ENCODE peak calls at places on chromosomes 1 and 21, in ten cellular contexts. One of them, this sample, is unnamed.

GRCh38 chr1:236774926-236775325 is 20.2 kb upstream of the MTR start:
- DNase-seq in NCI-H1694: no peak
- DNase-seq in stimulated activated CD4-positive, alpha-beta T cell treated with anti-CD3 and anti-CD28 coated beads, Interleukin-1b, Interleukin-23, amount 100 ng/mL, for 1 hour: no peak
- DNase-seq in CD8-positive, alpha-beta T cell: no peak
- DNase-seq in sciatic nerve: no peak
- DNase-seq in activated naive CD8-positive, alpha-beta T cell treated with anti-CD3 and anti-CD28 coated beads for 36 hours: no peak
- DNase-seq in AG08395: peak; percentile 25
- DNase-seq in testis: no peak
- DNase-seq in COR-L47: no peak
- DNase-seq in nephron progenitor cell: no peak
- DNase-seq in this sample: no peak

GRCh38 chr1:160058087-160058486 is 11.9 kb downstream of the KCNJ10 start:
- DNase-seq in CD8-positive, alpha-beta T cell: no peak
- DNase-seq in COR-L47: no peak
- DNase-seq in testis: no peak
- DNase-seq in NCI-H1694: no peak
- DNase-seq in activated naive CD8-positive, alpha-beta T cell treated with anti-CD3 and anti-CD28 coated beads for 36 hours: no peak
- DNase-seq in AG08395: peak; percentile 14
- DNase-seq in sciatic nerve: no peak
- DNase-seq in nephron progenitor cell: no peak
- DNase-seq in stimulated activated CD4-positive, alpha-beta T cell treated with anti-CD3 and anti-CD28 coated beads, Interleukin-1b, Interleukin-23, amount 100 ng/mL, for 1 hour: no peak
- DNase-seq in this sample: no peak

GRCh38 chr1:59766463-59766862 is 48.3 kb upstream of the HOOK1 start:
- DNase-seq in NCI-H1694: no peak
- DNase-seq in sciatic nerve: no peak
- DNase-seq in stimulated activated CD4-positive, alpha-beta T cell treated with anti-CD3 and anti-CD28 coated beads, Interleukin-1b, Interleukin-23, amount 100 ng/mL, for 1 hour: no peak
- DNase-seq in testis: no peak
- DNase-seq in AG08395: no peak
- DNase-seq in CD8-positive, alpha-beta T cell: no peak
- DNase-seq in nephron progenitor cell: no peak
- DNase-seq in activated naive CD8-positive, alpha-beta T cell treated with anti-CD3 and anti-CD28 coated beads for 36 hours: no peak
- DNase-seq in COR-L47: no peak
- DNase-seq in this sample: no peak

GRCh38 chr1:149848340-149848771 is 51.0 kb upstream of the BOLA1 start:
- DNase-seq in nephron progenitor cell: no peak
- DNase-seq in NCI-H1694: no peak
- DNase-seq in testis: no peak
- DNase-seq in sciatic nerve: peak; percentile 26
- DNase-seq in activated naive CD8-positive, alpha-beta T cell treated with anti-CD3 and anti-CD28 coated beads for 36 hours: no peak
- DNase-seq in CD8-positive, alpha-beta T cell: no peak
- DNase-seq in COR-L47: no peak
- DNase-seq in stimulated activated CD4-positive, alpha-beta T cell treated with anti-CD3 and anti-CD28 coated beads, Interleukin-1b, Interleukin-23, amount 100 ng/mL, for 1 hour: no peak
- DNase-seq in AG08395: no peak
- DNase-seq in this sample: no peak

GRCh38 chr1:23691499-23692307 is at the start of gene RPL11:
- DNase-seq in testis: peak; percentile 98
- DNase-seq in activated naive CD8-positive, alpha-beta T cell treated with anti-CD3 and anti-CD28 coated beads for 36 hours: peak; percentile 87
- DNase-seq in COR-L47: peak; percentile 95
- DNase-seq in NCI-H1694: peak; percentile 92
- DNase-seq in AG08395: peak; percentile 97
- DNase-seq in nephron progenitor cell: peak; percentile 85
- DNase-seq in CD8-positive, alpha-beta T cell: peak; percentile 73
- DNase-seq in sciatic nerve: peak; percentile 94
- DNase-seq in stimulated activated CD4-positive, alpha-beta T cell treated with anti-CD3 and anti-CD28 coated beads, Interleukin-1b, Interleukin-23, amount 100 ng/mL, for 1 hour: peak; percentile 67
- DNase-seq in this sample: peak; percentile 96

GRCh38 chr1:31792116-31792515 is 23.7 kb downstream of the SPOCD1 start:
- DNase-seq in stimulated activated CD4-positive, alpha-beta T cell treated with anti-CD3 and anti-CD28 coated beads, Interleukin-1b, Interleukin-23, amount 100 ng/mL, for 1 hour: no peak
- DNase-seq in AG08395: no peak
- DNase-seq in nephron progenitor cell: no peak
- DNase-seq in COR-L47: no peak
- DNase-seq in sciatic nerve: peak; percentile 51
- DNase-seq in testis: no peak
- DNase-seq in activated naive CD8-positive, alpha-beta T cell treated with anti-CD3 and anti-CD28 coated beads for 36 hours: no peak
- DNase-seq in CD8-positive, alpha-beta T cell: no peak
- DNase-seq in NCI-H1694: no peak
- DNase-seq in this sample: peak; percentile 39

GRCh38 chr1:219716611-219717114 is 103.8 kb upstream of the ZC3H11B start:
- DNase-seq in testis: no peak
- DNase-seq in stimulated activated CD4-positive, alpha-beta T cell treated with anti-CD3 and anti-CD28 coated beads, Interleukin-1b, Interleukin-23, amount 100 ng/mL, for 1 hour: no peak
- DNase-seq in activated naive CD8-positive, alpha-beta T cell treated with anti-CD3 and anti-CD28 coated beads for 36 hours: no peak
- DNase-seq in NCI-H1694: no peak
- DNase-seq in nephron progenitor cell: no peak
- DNase-seq in sciatic nerve: no peak
- DNase-seq in AG08395: no peak
- DNase-seq in CD8-positive, alpha-beta T cell: no peak
- DNase-seq in COR-L47: no peak
- DNase-seq in this sample: no peak

GRCh38 chr1:234702342-234703000 is 92.5 kb upstream of the IRF2BP2 start:
- DNase-seq in testis: peak; percentile 59
- DNase-seq in sciatic nerve: no peak
- DNase-seq in stimulated activated CD4-positive, alpha-beta T cell treated with anti-CD3 and anti-CD28 coated beads, Interleukin-1b, Interleukin-23, amount 100 ng/mL, for 1 hour: no peak
- DNase-seq in CD8-positive, alpha-beta T cell: no peak
- DNase-seq in NCI-H1694: no peak
- DNase-seq in activated naive CD8-positive, alpha-beta T cell treated with anti-CD3 and anti-CD28 coated beads for 36 hours: no peak
- DNase-seq in AG08395: no peak
- DNase-seq in COR-L47: no peak
- DNase-seq in nephron progenitor cell: no peak
- DNase-seq in this sample: no peak

GRCh38 chr1:239647964-239648632 is 261.7 kb downstream of the CHRM3 start:
- DNase-seq in NCI-H1694: no peak
- DNase-seq in activated naive CD8-positive, alpha-beta T cell treated with anti-CD3 and anti-CD28 coated beads for 36 hours: no peak
- DNase-seq in sciatic nerve: no peak
- DNase-seq in CD8-positive, alpha-beta T cell: no peak
- DNase-seq in AG08395: no peak
- DNase-seq in nephron progenitor cell: no peak
- DNase-seq in COR-L47: no peak
- DNase-seq in testis: no peak
- DNase-seq in stimulated activated CD4-positive, alpha-beta T cell treated with anti-CD3 and anti-CD28 coated beads, Interleukin-1b, Interleukin-23, amount 100 ng/mL, for 1 hour: no peak
- DNase-seq in this sample: no peak

GRCh38 chr1:208166340-208167138 is 77.6 kb downstream of the PLXNA2 start:
- DNase-seq in nephron progenitor cell: no peak
- DNase-seq in COR-L47: no peak
- DNase-seq in sciatic nerve: no peak
- DNase-seq in activated naive CD8-positive, alpha-beta T cell treated with anti-CD3 and anti-CD28 coated beads for 36 hours: no peak
- DNase-seq in testis: no peak
- DNase-seq in CD8-positive, alpha-beta T cell: no peak
- DNase-seq in NCI-H1694: no peak
- DNase-seq in AG08395: no peak
- DNase-seq in stimulated activated CD4-positive, alpha-beta T cell treated with anti-CD3 and anti-CD28 coated beads, Interleukin-1b, Interleukin-23, amount 100 ng/mL, for 1 hour: no peak
- DNase-seq in this sample: no peak

GRCh38 chr1:43565600-43566360 is 35.1 kb downstream of the PTPRF start:
- DNase-seq in activated naive CD8-positive, alpha-beta T cell treated with anti-CD3 and anti-CD28 coated beads for 36 hours: peak; percentile 64
- DNase-seq in NCI-H1694: no peak
- DNase-seq in stimulated activated CD4-positive, alpha-beta T cell treated with anti-CD3 and anti-CD28 coated beads, Interleukin-1b, Interleukin-23, amount 100 ng/mL, for 1 hour: no peak
- DNase-seq in sciatic nerve: peak; percentile 84
- DNase-seq in COR-L47: peak; percentile 83
- DNase-seq in AG08395: peak; percentile 82
- DNase-seq in CD8-positive, alpha-beta T cell: no peak
- DNase-seq in testis: peak; percentile 69
- DNase-seq in nephron progenitor cell: peak; percentile 84
- DNase-seq in this sample: no peak

GRCh38 chr1:24361811-24362210 is 42.7 kb downstream of the GRHL3 start:
- DNase-seq in stimulated activated CD4-positive, alpha-beta T cell treated with anti-CD3 and anti-CD28 coated beads, Interleukin-1b, Interleukin-23, amount 100 ng/mL, for 1 hour: no peak
- DNase-seq in COR-L47: no peak
- DNase-seq in AG08395: no peak
- DNase-seq in testis: no peak
- DNase-seq in nephron progenitor cell: no peak
- DNase-seq in CD8-positive, alpha-beta T cell: no peak
- DNase-seq in sciatic nerve: no peak
- DNase-seq in NCI-H1694: no peak
- DNase-seq in activated naive CD8-positive, alpha-beta T cell treated with anti-CD3 and anti-CD28 coated beads for 36 hours: no peak
- DNase-seq in this sample: no peak

GRCh38 chr21:44260791-44261190 is 906 bp downstream of the DNMT3L start:
- DNase-seq in nephron progenitor cell: no peak
- DNase-seq in stimulated activated CD4-positive, alpha-beta T cell treated with anti-CD3 and anti-CD28 coated beads, Interleukin-1b, Interleukin-23, amount 100 ng/mL, for 1 hour: no peak
- DNase-seq in AG08395: no peak
- DNase-seq in testis: no peak
- DNase-seq in CD8-positive, alpha-beta T cell: no peak
- DNase-seq in COR-L47: no peak
- DNase-seq in sciatic nerve: peak; percentile 38
- DNase-seq in NCI-H1694: no peak
- DNase-seq in activated naive CD8-positive, alpha-beta T cell treated with anti-CD3 and anti-CD28 coated beads for 36 hours: no peak
- DNase-seq in this sample: no peak

GRCh38 chr1:225871374-225872074 is 10.7 kb downstream of the TMEM63A start:
- DNase-seq in AG08395: no peak
- DNase-seq in testis: no peak
- DNase-seq in sciatic nerve: no peak
- DNase-seq in COR-L47: peak; percentile 85
- DNase-seq in stimulated activated CD4-positive, alpha-beta T cell treated with anti-CD3 and anti-CD28 coated beads, Interleukin-1b, Interleukin-23, amount 100 ng/mL, for 1 hour: no peak
- DNase-seq in activated naive CD8-positive, alpha-beta T cell treated with anti-CD3 and anti-CD28 coated beads for 36 hours: no peak
- DNase-seq in CD8-positive, alpha-beta T cell: no peak
- DNase-seq in NCI-H1694: no peak
- DNase-seq in nephron progenitor cell: no peak
- DNase-seq in this sample: no peak